ENCODE peak calls at places on chromosomes 13 and 19, in nine cellular contexts. One of them, this sample, is unnamed.

GRCh38 chr13:59409211-59409610 is 754.5 kb downstream of the DIAPH3 start:
- DNase-seq in lower lobe of right lung: no peak
- DNase-seq in cardiac fibroblast: peak
- DNase-seq in neural crest cell: no peak
- DNase-seq in cardiac muscle cell: no peak
- DNase-seq in kidney: peak
- DNase-seq in tibial nerve: no peak
- DNase-seq in esophagus squamous epithelium: no peak
- DNase-seq in endothelial cell: no peak
- DNase-seq in this sample: no peak

GRCh38 chr13:26220575-26220974 is 1.5 kb downstream of the RNF6 start:
- DNase-seq in endothelial cell: no peak
- DNase-seq in lower lobe of right lung: no peak
- DNase-seq in neural crest cell: no peak
- DNase-seq in cardiac muscle cell: no peak
- DNase-seq in cardiac fibroblast: peak
- DNase-seq in tibial nerve: no peak
- DNase-seq in kidney: no peak
- DNase-seq in esophagus squamous epithelium: no peak
- DNase-seq in this sample: no peak

GRCh38 chr13:79317856-79318255 is 88.2 kb downstream of the RBM26 start:
- DNase-seq in cardiac muscle cell: no peak
- DNase-seq in esophagus squamous epithelium: no peak
- DNase-seq in lower lobe of right lung: no peak
- DNase-seq in neural crest cell: no peak
- DNase-seq in cardiac fibroblast: no peak
- DNase-seq in tibial nerve: no peak
- DNase-seq in endothelial cell: no peak
- DNase-seq in kidney: no peak
- DNase-seq in this sample: no peak

GRCh38 chr13:27037571-27037970 is 134.0 kb downstream of the USP12 start:
- DNase-seq in neural crest cell: no peak
- DNase-seq in cardiac muscle cell: no peak
- DNase-seq in tibial nerve: no peak
- DNase-seq in kidney: no peak
- DNase-seq in lower lobe of right lung: no peak
- DNase-seq in esophagus squamous epithelium: no peak
- DNase-seq in cardiac fibroblast: no peak
- DNase-seq in endothelial cell: no peak
- DNase-seq in this sample: peak

GRCh38 chr19:56594446-56594782 is 688 bp upstream of the ZNF71 start:
- DNase-seq in kidney: no peak
- DNase-seq in lower lobe of right lung: no peak
- DNase-seq in cardiac fibroblast: no peak
- DNase-seq in endothelial cell: no peak
- DNase-seq in cardiac muscle cell: no peak
- DNase-seq in tibial nerve: no peak
- DNase-seq in neural crest cell: no peak
- DNase-seq in esophagus squamous epithelium: no peak
- DNase-seq in this sample: no peak

GRCh38 chr19:39684283-39684682 is 20.0 kb upstream of the LGALS14 start:
- DNase-seq in cardiac muscle cell: no peak
- DNase-seq in esophagus squamous epithelium: no peak
- DNase-seq in cardiac fibroblast: no peak
- DNase-seq in tibial nerve: no peak
- DNase-seq in neural crest cell: no peak
- DNase-seq in kidney: no peak
- DNase-seq in endothelial cell: no peak
- DNase-seq in lower lobe of right lung: no peak
- DNase-seq in this sample: no peak

GRCh38 chr13:91623151-91623550 is 224.7 kb downstream of the GPC5 start:
- DNase-seq in lower lobe of right lung: no peak
- DNase-seq in endothelial cell: no peak
- DNase-seq in esophagus squamous epithelium: no peak
- DNase-seq in kidney: no peak
- DNase-seq in neural crest cell: no peak
- DNase-seq in tibial nerve: no peak
- DNase-seq in cardiac fibroblast: no peak
- DNase-seq in cardiac muscle cell: no peak
- DNase-seq in this sample: no peak

GRCh38 chr13:19967619-19968018 is 9.1 kb downstream of the ZMYM2 start:
- DNase-seq in neural crest cell: no peak
- DNase-seq in tibial nerve: no peak
- DNase-seq in cardiac fibroblast: no peak
- DNase-seq in esophagus squamous epithelium: no peak
- DNase-seq in lower lobe of right lung: no peak
- DNase-seq in endothelial cell: no peak
- DNase-seq in cardiac muscle cell: no peak
- DNase-seq in kidney: no peak
- DNase-seq in this sample: no peak

GRCh38 chr13:65287405-65287804 is 1942.7 kb downstream of the PCDH9 start:
- DNase-seq in lower lobe of right lung: no peak
- DNase-seq in cardiac fibroblast: no peak
- DNase-seq in cardiac muscle cell: no peak
- DNase-seq in tibial nerve: no peak
- DNase-seq in esophagus squamous epithelium: no peak
- DNase-seq in endothelial cell: no peak
- DNase-seq in neural crest cell: no peak
- DNase-seq in kidney: no peak
- DNase-seq in this sample: no peak

GRCh38 chr13:114230117-114230516 is 4.6 kb upstream of the CDC16 start:
- DNase-seq in cardiac fibroblast: no peak
- DNase-seq in tibial nerve: no peak
- DNase-seq in endothelial cell: no peak
- DNase-seq in kidney: no peak
- DNase-seq in cardiac muscle cell: no peak
- DNase-seq in esophagus squamous epithelium: no peak
- DNase-seq in neural crest cell: no peak
- DNase-seq in lower lobe of right lung: no peak
- DNase-seq in this sample: no peak

GRCh38 chr13:51682691-51683090 is 98.4 kb downstream of the WDFY2 start:
- DNase-seq in cardiac fibroblast: peak
- DNase-seq in cardiac muscle cell: no peak
- DNase-seq in neural crest cell: no peak
- DNase-seq in lower lobe of right lung: no peak
- DNase-seq in endothelial cell: no peak
- DNase-seq in tibial nerve: no peak
- DNase-seq in esophagus squamous epithelium: no peak
- DNase-seq in kidney: no peak
- DNase-seq in this sample: no peak

GRCh38 chr19:19280561-19280960 is 7.5 kb upstream of the TM6SF2 start:
- DNase-seq in esophagus squamous epithelium: no peak
- DNase-seq in kidney: no peak
- DNase-seq in tibial nerve: no peak
- DNase-seq in cardiac muscle cell: no peak
- DNase-seq in neural crest cell: no peak
- DNase-seq in endothelial cell: no peak
- DNase-seq in lower lobe of right lung: no peak
- DNase-seq in cardiac fibroblast: peak
- DNase-seq in this sample: no peak

GRCh38 chr19:47475460-47475859 is 3.8 kb upstream of the SLC8A2 start:
- DNase-seq in cardiac fibroblast: no peak
- DNase-seq in cardiac muscle cell: no peak
- DNase-seq in endothelial cell: no peak
- DNase-seq in kidney: no peak
- DNase-seq in lower lobe of right lung: peak
- DNase-seq in neural crest cell: no peak
- DNase-seq in esophagus squamous epithelium: no peak
- DNase-seq in tibial nerve: no peak
- DNase-seq in this sample: no peak

GRCh38 chr13:104196611-104197010 is 1130.4 kb upstream of the SLC10A2 start:
- DNase-seq in endothelial cell: no peak
- DNase-seq in kidney: no peak
- DNase-seq in neural crest cell: no peak
- DNase-seq in lower lobe of right lung: no peak
- DNase-seq in cardiac fibroblast: no peak
- DNase-seq in esophagus squamous epithelium: no peak
- DNase-seq in tibial nerve: no peak
- DNase-seq in cardiac muscle cell: no peak
- DNase-seq in this sample: no peak

GRCh38 chr19:55178781-55179569 is 1.1 kb downstream of the SYT5 start:
- DNase-seq in neural crest cell: peak
- DNase-seq in esophagus squamous epithelium: no peak
- DNase-seq in kidney: peak
- DNase-seq in tibial nerve: peak
- DNase-seq in lower lobe of right lung: peak
- DNase-seq in cardiac muscle cell: peak
- DNase-seq in cardiac fibroblast: peak
- DNase-seq in endothelial cell: peak
- DNase-seq in this sample: peak

GRCh38 chr19:6772028-6772865 is at the start of gene VAV1:
- DNase-seq in cardiac muscle cell: no peak
- DNase-seq in endothelial cell: no peak
- DNase-seq in neural crest cell: no peak
- DNase-seq in tibial nerve: no peak
- DNase-seq in lower lobe of right lung: peak
- DNase-seq in kidney: peak
- DNase-seq in esophagus squamous epithelium: peak
- DNase-seq in cardiac fibroblast: no peak
- DNase-seq in this sample: no peak

GRCh38 chr13:30844548-30845296 is 61.3 kb upstream of the MEDAG start:
- DNase-seq in endothelial cell: no peak
- DNase-seq in kidney: no peak
- DNase-seq in cardiac fibroblast: peak
- DNase-seq in lower lobe of right lung: no peak
- DNase-seq in cardiac muscle cell: no peak
- DNase-seq in esophagus squamous epithelium: no peak
- DNase-seq in neural crest cell: no peak
- DNase-seq in tibial nerve: no peak
- DNase-seq in this sample: no peak

GRCh38 chr13:42762251-42762650 is 19.1 kb upstream of the FAM216B start:
- DNase-seq in endothelial cell: no peak
- DNase-seq in lower lobe of right lung: no peak
- DNase-seq in neural crest cell: no peak
- DNase-seq in kidney: no peak
- DNase-seq in cardiac fibroblast: peak
- DNase-seq in cardiac muscle cell: no peak
- DNase-seq in esophagus squamous epithelium: no peak
- DNase-seq in tibial nerve: no peak
- DNase-seq in this sample: no peak

GRCh38 chr19:58352760-58353671 is at the start of gene A1BG:
- DNase-seq in tibial nerve: no peak
- DNase-seq in kidney: peak
- DNase-seq in cardiac fibroblast: no peak
- DNase-seq in lower lobe of right lung: peak
- DNase-seq in esophagus squamous epithelium: no peak
- DNase-seq in cardiac muscle cell: no peak
- DNase-seq in neural crest cell: no peak
- DNase-seq in endothelial cell: no peak
- DNase-seq in this sample: no peak

GRCh38 chr19:12939292-12939606 is 840 bp downstream of the CALR start:
- DNase-seq in neural crest cell: no peak
- DNase-seq in esophagus squamous epithelium: no peak
- DNase-seq in tibial nerve: no peak
- DNase-seq in kidney: peak
- DNase-seq in cardiac fibroblast: peak
- DNase-seq in cardiac muscle cell: no peak
- DNase-seq in lower lobe of right lung: no peak
- DNase-seq in endothelial cell: no peak
- DNase-seq in this sample: no peak

GRCh38 chr19:12939908-12940533 is 1.6 kb downstream of the CALR start:
- DNase-seq in esophagus squamous epithelium: no peak
- DNase-seq in endothelial cell: no peak
- DNase-seq in cardiac fibroblast: no peak
- DNase-seq in lower lobe of right lung: no peak
- DNase-seq in neural crest cell: no peak
- DNase-seq in kidney: no peak
- DNase-seq in tibial nerve: no peak
- DNase-seq in cardiac muscle cell: no peak
- DNase-seq in this sample: no peak

GRCh38 chr19:12937243-12938053 is 961 bp upstream of the CALR start:
- DNase-seq in cardiac muscle cell: peak
- DNase-seq in endothelial cell: peak
- DNase-seq in lower lobe of right lung: no peak
- DNase-seq in esophagus squamous epithelium: no peak
- DNase-seq in neural crest cell: peak
- DNase-seq in cardiac fibroblast: no peak
- DNase-seq in kidney: peak
- DNase-seq in tibial nerve: peak
- DNase-seq in this sample: peak

GRCh38 chr19:12938054-12938535 is 314 bp upstream of the CALR start:
- DNase-seq in esophagus squamous epithelium: peak
- DNase-seq in kidney: peak
- DNase-seq in cardiac fibroblast: peak
- DNase-seq in cardiac muscle cell: peak
- DNase-seq in neural crest cell: peak
- DNase-seq in tibial nerve: peak
- DNase-seq in lower lobe of right lung: peak
- DNase-seq in endothelial cell: peak
- DNase-seq in this sample: peak

GRCh38 chr19:12938536-12939291 is at the start of gene CALR:
- DNase-seq in esophagus squamous epithelium: no peak
- DNase-seq in lower lobe of right lung: no peak
- DNase-seq in tibial nerve: no peak
- DNase-seq in neural crest cell: no peak
- DNase-seq in endothelial cell: no peak
- DNase-seq in cardiac muscle cell: no peak
- DNase-seq in cardiac fibroblast: peak
- DNase-seq in kidney: no peak
- DNase-seq in this sample: no peak
- TF ChIP-seq CTCF in esophagus squamous epithelium: peak
- TF ChIP-seq CTCF in lower lobe of right lung: peak
- TF ChIP-seq CTCF in tibial nerve: peak
- TF ChIP-seq CTCF in neural crest cell: peak
- TF ChIP-seq CTCF in endothelial cell: no peak
- TF ChIP-seq CTCF in cardiac muscle cell: peak
- TF ChIP-seq CTCF in cardiac fibroblast: peak
- TF ChIP-seq CTCF in kidney: no peak
- TF ChIP-seq CTCF in this sample: no peak

GRCh38 chr19:719081-719512 is 10.4 kb downstream of the PALM start:
- DNase-seq in tibial nerve: peak
- DNase-seq in esophagus squamous epithelium: no peak
- DNase-seq in cardiac muscle cell: no peak
- DNase-seq in endothelial cell: no peak
- DNase-seq in neural crest cell: no peak
- DNase-seq in lower lobe of right lung: no peak
- DNase-seq in cardiac fibroblast: no peak
- DNase-seq in kidney: peak
- DNase-seq in this sample: no peak
- TF ChIP-seq CTCF in tibial nerve: no peak
- TF ChIP-seq CTCF in esophagus squamous epithelium: no peak
- TF ChIP-seq CTCF in cardiac muscle cell: no peak
- TF ChIP-seq CTCF in endothelial cell: no peak
- TF ChIP-seq CTCF in neural crest cell: no peak
- TF ChIP-seq CTCF in lower lobe of right lung: no peak
- TF ChIP-seq CTCF in cardiac fibroblast: no peak
- TF ChIP-seq CTCF in kidney: no peak
- TF ChIP-seq CTCF in this sample: no peak

GRCh38 chr19:50258918-50259372 is 55.5 kb downstream of the MYH14 start:
- DNase-seq in esophagus squamous epithelium: no peak
- DNase-seq in cardiac fibroblast: peak
- DNase-seq in endothelial cell: no peak
- DNase-seq in tibial nerve: no peak
- DNase-seq in neural crest cell: peak
- DNase-seq in kidney: peak
- DNase-seq in lower lobe of right lung: no peak
- DNase-seq in cardiac muscle cell: no peak
- DNase-seq in this sample: peak
- TF ChIP-seq CTCF in esophagus squamous epithelium: peak
- TF ChIP-seq CTCF in cardiac fibroblast: peak
- TF ChIP-seq CTCF in endothelial cell: no peak
- TF ChIP-seq CTCF in tibial nerve: peak
- TF ChIP-seq CTCF in neural crest cell: peak
- TF ChIP-seq CTCF in kidney: peak
- TF ChIP-seq CTCF in lower lobe of right lung: peak
- TF ChIP-seq CTCF in cardiac muscle cell: peak
- TF ChIP-seq CTCF in this sample: peak

GRCh38 chr13:98405107-98405571 is 171.8 kb downstream of the STK24 start:
- DNase-seq in neural crest cell: peak
- DNase-seq in lower lobe of right lung: no peak
- DNase-seq in endothelial cell: no peak
- DNase-seq in cardiac muscle cell: peak
- DNase-seq in esophagus squamous epithelium: no peak
- DNase-seq in cardiac fibroblast: no peak
- DNase-seq in tibial nerve: no peak
- DNase-seq in kidney: no peak
- DNase-seq in this sample: peak
- TF ChIP-seq CTCF in neural crest cell: no peak
- TF ChIP-seq CTCF in lower lobe of right lung: no peak
- TF ChIP-seq CTCF in endothelial cell: no peak
- TF ChIP-seq CTCF in cardiac muscle cell: no peak
- TF ChIP-seq CTCF in esophagus squamous epithelium: no peak
- TF ChIP-seq CTCF in cardiac fibroblast: no peak
- TF ChIP-seq CTCF in tibial nerve: no peak
- TF ChIP-seq CTCF in kidney: no peak
- TF ChIP-seq CTCF in this sample: no peak